ENCODE peak calls at places on chromosomes 1 and 21, in four cellular contexts. One of them, this sample, is unnamed.

GRCh38 chr21:41664881-41665765 is 101.7 kb downstream of the RIPK4 start:
- DNase-seq in GM12891: no peak
- DNase-seq in GM12878: no peak
- DNase-seq in K562: no peak
- DNase-seq in this sample: no peak

GRCh38 chr1:150650193-150650592 is 20.8 kb upstream of the ENSA start:
- DNase-seq in GM12891: no peak
- DNase-seq in GM12878: no peak
- DNase-seq in K562: no peak
- DNase-seq in this sample: no peak

GRCh38 chr1:182616130-182617074 is 12.2 kb upstream of the RGS16 start:
- DNase-seq in GM12891: peak; percentile 50
- DNase-seq in GM12878: peak; percentile 93
- DNase-seq in K562: no peak
- DNase-seq in this sample: peak; percentile 45

GRCh38 chr1:27522860-27523665 is 33.1 kb upstream of the WASF2 start:
- DNase-seq in GM12891: no peak
- DNase-seq in GM12878: no peak
- DNase-seq in K562: peak; percentile 87
- DNase-seq in this sample: peak; percentile 41

GRCh38 chr21:26422138-26422537 is 150.9 kb downstream of the CYYR1 start:
- DNase-seq in GM12891: no peak
- DNase-seq in GM12878: no peak
- DNase-seq in K562: no peak
- DNase-seq in this sample: no peak

GRCh38 chr1:25537148-25537831 is 6.1 kb upstream of the LDLRAP1 start:
- DNase-seq in GM12891: no peak
- DNase-seq in GM12878: no peak
- DNase-seq in K562: no peak
- DNase-seq in this sample: no peak

GRCh38 chr1:34844252-34844634 is 15.3 kb downstream of the SMIM12 start:
- DNase-seq in GM12891: no peak
- DNase-seq in GM12878: no peak
- DNase-seq in K562: peak; percentile 60
- DNase-seq in this sample: no peak

GRCh38 chr1:171403396-171403795 is 81.9 kb upstream of the PRRC2C start:
- DNase-seq in GM12891: no peak
- DNase-seq in GM12878: no peak
- DNase-seq in K562: no peak
- DNase-seq in this sample: no peak

GRCh38 chr1:53614231-53615021 is 124.5 kb downstream of the GLIS1 start:
- DNase-seq in GM12891: no peak
- DNase-seq in GM12878: no peak
- DNase-seq in K562: no peak
- DNase-seq in this sample: no peak

GRCh38 chr1:10693497-10694273 is 102.8 kb downstream of the CASZ1 start:
- DNase-seq in GM12891: peak; percentile 58
- DNase-seq in GM12878: no peak
- DNase-seq in K562: peak; percentile 62
- DNase-seq in this sample: peak; percentile 13

GRCh38 chr1:163842546-163842945 is 520.8 kb downstream of the NUF2 start:
- DNase-seq in GM12891: no peak
- DNase-seq in GM12878: no peak
- DNase-seq in K562: no peak
- DNase-seq in this sample: no peak

GRCh38 chr1:208159542-208160258 is 84.5 kb downstream of the PLXNA2 start:
- DNase-seq in GM12891: no peak
- DNase-seq in GM12878: no peak
- DNase-seq in K562: peak; percentile 38
- DNase-seq in this sample: no peak

GRCh38 chr1:153647375-153647714 is 11.2 kb upstream of the SNAPIN start:
- DNase-seq in GM12891: no peak
- DNase-seq in GM12878: no peak
- DNase-seq in K562: no peak
- DNase-seq in this sample: no peak

GRCh38 chr1:111604931-111605330 is 14.7 kb upstream of the RAP1A start:
- DNase-seq in GM12891: no peak
- DNase-seq in GM12878: no peak
- DNase-seq in K562: no peak
- DNase-seq in this sample: no peak

GRCh38 chr1:88892146-88892877 is 945 bp upstream of the GTF2B start:
- DNase-seq in GM12891: no peak
- DNase-seq in GM12878: no peak
- DNase-seq in K562: no peak
- DNase-seq in this sample: no peak

GRCh38 chr21:32198369-32198768 is 80.5 kb downstream of the MIS18A start:
- DNase-seq in GM12891: no peak
- DNase-seq in GM12878: no peak
- DNase-seq in K562: no peak
- DNase-seq in this sample: no peak

GRCh38 chr1:208977012-208977411 is 606.5 kb upstream of the CAMK1G start:
- DNase-seq in GM12891: no peak
- DNase-seq in GM12878: no peak
- DNase-seq in K562: no peak
- DNase-seq in this sample: no peak

GRCh38 chr1:63611231-63611630 is 18.0 kb downstream of the PGM1 start:
- DNase-seq in GM12891: no peak
- DNase-seq in GM12878: no peak
- DNase-seq in K562: no peak
- DNase-seq in this sample: no peak

GRCh38 chr1:183711691-183712401 is 58.7 kb upstream of the APOBEC4 start:
- DNase-seq in GM12891: no peak
- DNase-seq in GM12878: no peak
- DNase-seq in K562: no peak
- DNase-seq in this sample: no peak

GRCh38 chr21:35282944-35283343 is 233.8 kb upstream of the RUNX1 start:
- DNase-seq in GM12891: no peak
- DNase-seq in GM12878: no peak
- DNase-seq in K562: no peak
- DNase-seq in this sample: no peak

GRCh38 chr1:93844262-93845045 is 34.6 kb downstream of the DNTTIP2 start:
- DNase-seq in GM12891: peak; percentile 31
- DNase-seq in GM12878: peak; percentile 34
- DNase-seq in K562: peak; percentile 71
- DNase-seq in this sample: peak; percentile 69

GRCh38 chr1:235650341-235651169 is 971 bp upstream of the GNG4 start:
- DNase-seq in GM12891: no peak
- DNase-seq in GM12878: no peak
- DNase-seq in K562: no peak
- DNase-seq in this sample: no peak

GRCh38 chr1:39590546-39590945 is 14.0 kb upstream of the PABPC4 start:
- DNase-seq in GM12891: no peak
- DNase-seq in GM12878: no peak
- DNase-seq in K562: no peak
- DNase-seq in this sample: no peak

GRCh38 chr1:24289937-24290595 is 29.1 kb upstream of the GRHL3 start:
- DNase-seq in GM12891: no peak
- DNase-seq in GM12878: no peak
- DNase-seq in K562: no peak
- DNase-seq in this sample: no peak

GRCh38 chr1:58162952-58163550 is 383.5 kb downstream of the OMA1 start:
- DNase-seq in GM12891: no peak
- DNase-seq in GM12878: no peak
- DNase-seq in K562: peak; percentile 30
- DNase-seq in this sample: peak; percentile 23

GRCh38 chr1:12556368-12556930 is 61.6 kb downstream of the DHRS3 start:
- DNase-seq in GM12891: no peak
- DNase-seq in GM12878: no peak
- DNase-seq in K562: peak; percentile 19
- DNase-seq in this sample: no peak

GRCh38 chr21:33858672-33859372 is 56.8 kb downstream of the ATP5PO start:
- DNase-seq in GM12891: no peak
- DNase-seq in GM12878: no peak
- DNase-seq in K562: no peak
- DNase-seq in this sample: no peak

GRCh38 chr1:22332795-22333499 is 118.7 kb upstream of the ZBTB40 start:
- DNase-seq in GM12891: peak; percentile 32
- DNase-seq in GM12878: peak; percentile 2
- DNase-seq in K562: peak; percentile 33
- DNase-seq in this sample: no peak

GRCh38 chr1:16205891-16206546 is 6.4 kb downstream of the ARHGEF19 start:
- DNase-seq in GM12891: no peak
- DNase-seq in GM12878: no peak
- DNase-seq in K562: no peak
- DNase-seq in this sample: no peak

GRCh38 chr1:99818063-99818699 is 32.0 kb upstream of the AGL start:
- DNase-seq in GM12891: no peak
- DNase-seq in GM12878: no peak
- DNase-seq in K562: no peak
- DNase-seq in this sample: no peak

DNA sequence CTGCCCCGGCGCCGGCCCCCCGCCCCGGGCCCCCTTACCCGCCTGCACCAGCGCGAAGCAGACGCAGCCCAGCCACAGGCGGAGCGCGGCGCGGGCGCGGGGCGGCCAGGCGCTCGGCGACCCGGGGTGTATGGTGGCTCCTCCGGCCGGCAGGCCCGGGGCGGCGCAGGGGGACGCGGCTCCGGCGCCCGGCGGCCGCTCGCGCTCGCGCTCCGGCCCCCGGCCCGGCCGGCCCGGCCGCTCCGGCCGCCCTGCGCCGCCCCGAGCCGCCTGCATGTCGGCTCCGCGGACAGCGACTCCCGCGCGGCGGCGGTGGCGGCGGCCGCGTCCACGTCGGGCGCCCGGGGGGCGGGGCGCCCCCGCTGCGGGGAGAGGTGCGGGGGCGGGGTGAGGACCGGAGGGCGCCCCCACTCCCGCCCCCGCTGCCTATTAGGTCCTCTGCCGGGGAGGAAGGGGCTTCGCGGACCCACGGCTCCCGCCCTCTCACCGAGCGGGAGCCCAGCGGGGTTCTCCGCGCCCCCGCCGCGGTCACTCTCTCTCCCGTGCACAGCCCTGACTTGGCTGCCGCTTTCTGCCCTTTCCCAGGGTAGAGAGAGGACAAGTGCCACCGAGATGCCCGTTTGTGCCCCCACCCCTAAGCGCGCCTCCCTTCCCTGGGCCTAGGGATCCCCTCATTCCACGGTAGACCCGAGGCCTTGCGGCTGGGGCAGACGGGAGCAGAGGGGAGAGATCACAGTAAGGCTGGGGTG is at the start of gene FNDC5:
- DNase-seq in GM12891: no peak
- DNase-seq in GM12878: no peak
- DNase-seq in K562: peak; percentile 61
- DNase-seq in this sample: no peak
- TF ChIP-seq SPI1 in GM12891: no peak
- TF ChIP-seq SPI1 in GM12878: no peak
- TF ChIP-seq SPI1 in K562: no peak
- TF ChIP-seq SPI1 in this sample: no peak

GRCh38 chr1:3778590-3779264 is 6.2 kb downstream of the SMIM1 start:
- DNase-seq in GM12891: no peak
- DNase-seq in GM12878: no peak
- DNase-seq in K562: no peak
- DNase-seq in this sample: no peak
- TF ChIP-seq POLR2AphosphoS5 in GM12891: peak; percentile 43
- TF ChIP-seq POLR2AphosphoS5 in GM12878: no peak
- TF ChIP-seq POLR2AphosphoS5 in K562: no peak
- TF ChIP-seq POLR2AphosphoS5 in this sample: no peak

DNA sequence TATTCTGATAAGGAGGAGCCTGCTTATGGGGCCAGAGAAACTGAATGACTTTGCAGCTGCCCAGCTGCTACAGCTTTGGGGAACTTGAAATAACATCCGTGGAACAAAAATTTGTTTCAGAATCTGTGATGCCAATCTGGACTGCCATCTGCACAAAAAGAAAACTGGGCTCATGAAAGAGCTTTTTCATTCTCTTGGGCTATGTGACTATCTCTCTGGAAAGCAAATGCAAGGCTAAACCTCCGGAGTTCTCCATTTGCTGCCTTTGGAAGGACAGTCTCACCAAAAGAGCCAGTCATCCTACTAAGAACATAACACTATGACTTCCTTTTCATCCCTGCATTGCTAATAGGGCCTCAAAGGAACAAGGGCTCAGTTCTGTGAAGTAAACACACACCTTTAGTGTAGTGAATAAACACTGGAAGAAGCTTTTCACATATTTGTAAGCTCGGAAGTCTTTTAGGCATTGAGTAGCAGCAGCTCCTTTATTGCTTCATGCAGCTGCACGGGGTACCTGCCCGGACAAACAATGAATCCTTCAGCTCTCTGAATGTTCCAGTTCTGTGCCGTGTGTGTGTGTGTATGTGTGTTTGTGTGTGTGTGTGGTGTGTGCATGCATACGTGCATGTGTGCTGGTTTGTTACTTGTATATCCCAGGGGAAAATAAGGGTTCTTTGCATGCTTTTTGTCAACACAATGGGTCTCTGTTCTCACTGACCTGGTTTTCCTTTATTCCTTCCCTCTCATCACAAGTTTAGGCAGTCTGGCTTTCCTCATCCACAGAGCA is 255.5 kb upstream of the SGIP1 start:
- DNase-seq in GM12891: no peak
- DNase-seq in GM12878: peak; percentile 42
- DNase-seq in K562: no peak
- DNase-seq in this sample: peak; percentile 18
- TF ChIP-seq SPI1 in GM12891: no peak
- TF ChIP-seq SPI1 in GM12878: no peak
- TF ChIP-seq SPI1 in K562: no peak
- TF ChIP-seq SPI1 in this sample: no peak

GRCh38 chr21:45522986-45523385 is 19.3 kb downstream of the SLC19A1 start:
- DNase-seq in GM12891: no peak
- DNase-seq in GM12878: no peak
- DNase-seq in K562: no peak
- DNase-seq in this sample: no peak

GRCh38 chr21:45523411-45524101 is 18.7 kb downstream of the SLC19A1 start:
- DNase-seq in GM12891: no peak
- DNase-seq in GM12878: no peak
- DNase-seq in K562: no peak
- DNase-seq in this sample: no peak

GRCh38 chr21:45525910-45526306 is 16.3 kb downstream of the SLC19A1 start:
- DNase-seq in GM12891: no peak
- DNase-seq in GM12878: no peak
- DNase-seq in K562: no peak
- DNase-seq in this sample: no peak

GRCh38 chr21:45524756-45525152 is 17.5 kb downstream of the SLC19A1 start:
- DNase-seq in GM12891: no peak
- DNase-seq in GM12878: no peak
- DNase-seq in K562: no peak
- DNase-seq in this sample: no peak

DNA sequence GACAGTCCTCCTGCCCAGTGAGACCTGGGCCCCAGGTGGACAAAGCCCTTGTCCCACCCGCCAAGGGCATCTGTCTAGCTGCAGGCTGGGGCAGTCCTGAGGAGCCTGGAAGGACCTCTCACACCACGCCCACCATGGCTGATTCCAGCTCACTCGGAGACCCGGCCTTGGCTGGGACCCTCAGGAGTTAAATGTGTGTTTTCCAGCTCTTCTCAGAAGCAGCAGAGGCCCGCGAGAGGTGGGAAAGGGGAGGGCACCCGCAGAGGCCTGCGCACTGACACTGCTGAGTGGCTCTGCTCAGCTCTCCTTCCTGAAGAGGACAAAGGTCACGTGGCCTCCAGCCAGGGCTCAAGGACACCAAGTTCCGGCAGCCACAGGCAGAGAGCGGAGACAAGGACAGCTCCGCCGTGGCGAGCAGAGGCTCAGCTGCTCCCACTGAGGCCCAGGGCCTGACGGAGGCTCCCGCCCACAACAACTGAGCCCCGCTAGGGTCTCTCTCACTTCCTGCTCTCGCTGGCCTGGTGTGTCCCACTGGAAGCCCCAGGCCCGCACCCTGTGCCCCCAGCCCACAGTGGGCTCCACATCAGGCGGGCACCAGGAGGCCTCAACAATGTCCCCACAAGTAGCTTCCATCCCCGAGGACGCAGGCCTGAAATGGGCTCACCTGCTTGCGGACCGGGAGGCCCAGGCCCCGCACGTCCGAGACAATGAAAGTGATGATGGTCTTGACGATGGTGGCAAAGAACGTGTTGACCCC is 16.9 kb downstream of the SLC19A1 start:
- DNase-seq in GM12891: no peak
- DNase-seq in GM12878: no peak
- DNase-seq in K562: no peak
- DNase-seq in this sample: no peak
- TF ChIP-seq POLR2AphosphoS5 in GM12891: no peak
- TF ChIP-seq POLR2AphosphoS5 in GM12878: no peak
- TF ChIP-seq POLR2AphosphoS5 in K562: no peak
- TF ChIP-seq POLR2AphosphoS5 in this sample: no peak